ENCODE peak calls at places on chromosomes 2 and 18, in eight cellular contexts. P is RWPE1; X is upper lobe of right lung; F is neuronal stem cell; D is CD8-positive, alpha-beta memory T cell; L is ovary; E is WERI-Rb-1; V is keratinocyte. N is an unnamed sample.
A peak's percentile ranks its signal among the peaks of the same experiment; 100 is the strongest.

GRCh38 chr2:47004905-47005495 is 89.4 kb upstream of the MCFD2 start:
- DNase-seq in P (no peak), F (no peak), V (no peak), E (peak; percentile 95), L (no peak), X (no peak), D (no peak), N (no peak)

GRCh38 chr2:29495068-29495467 is 379.9 kb downstream of the CLIP4 start:
- DNase-seq in X (no peak), E (no peak), P (no peak), F (no peak), D (no peak), L (no peak), V (no peak), N (no peak)

GRCh38 chr2:202932425-202933138 is 20.5 kb downstream of the CARF start:
- DNase-seq in F (no peak), E (no peak), P (peak; percentile 60), X (no peak), D (no peak), V (no peak), L (no peak), N (no peak)

GRCh38 chr2:145626301-145626700 is 1106.4 kb upstream of the ZEB2 start:
- DNase-seq in P (no peak), E (no peak), L (no peak), F (no peak), D (no peak), X (no peak), V (no peak), N (no peak)

GRCh38 chr2:21333694-21334093 is 209.9 kb downstream of the TDRD15 start:
- DNase-seq in X (no peak), V (no peak), D (no peak), E (no peak), L (no peak), F (no peak), P (no peak), N (peak; percentile 8)

GRCh38 chr2:54041135-54041534 is 70.3 kb upstream of the PSME4 start:
- DNase-seq in E (no peak), V (no peak), D (no peak), L (no peak), F (no peak), P (no peak), X (no peak), N (peak; percentile 48)

GRCh38 chr2:2291500-2292260 is 39.4 kb downstream of the MYT1L start:
- DNase-seq in L (no peak), V (no peak), F (peak; percentile 49), D (no peak), E (peak; percentile 62), X (no peak), P (no peak), N (no peak)

GRCh38 chr2:144254342-144255235 is 265.3 kb downstream of the ZEB2 start:
- DNase-seq in F (no peak), E (no peak), P (no peak), L (no peak), D (no peak), X (no peak), V (no peak), N (no peak)

GRCh38 chr2:99974966-99975365 is 167.4 kb downstream of the AFF3 start:
- DNase-seq in X (no peak), L (no peak), D (no peak), F (no peak), E (no peak), V (no peak), P (no peak), N (no peak)

GRCh38 chr2:73020657-73021370 is 50.7 kb downstream of the SFXN5 start:
- DNase-seq in E (no peak), X (no peak), L (no peak), F (no peak), P (no peak), D (no peak), V (no peak), N (no peak)

GRCh38 chr2:207419331-207419730 is 110.4 kb upstream of the CREB1 start:
- DNase-seq in D (no peak), X (no peak), P (no peak), E (no peak), V (no peak), L (no peak), F (no peak), N (no peak)

GRCh38 chr2:236928353-236929153 is 157.1 kb upstream of the COPS8 start:
- DNase-seq in X (no peak), V (no peak), E (no peak), D (no peak), F (no peak), L (no peak), P (no peak), N (no peak)

GRCh38 chr2:167181134-167181533 is 292.9 kb downstream of the XIRP2 start:
- DNase-seq in V (no peak), X (no peak), D (no peak), F (no peak), L (no peak), E (no peak), P (peak; percentile 33), N (peak; percentile 16)

GRCh38 chr2:48531141-48531648 is 1.2 kb downstream of the STON1 start:
- DNase-seq in D (no peak), P (peak; percentile 51), E (peak; percentile 70), F (peak; percentile 42), L (no peak), X (no peak), V (peak; percentile 58), N (peak; percentile 75)

GRCh38 chr2:197827618-197828017 is 23.2 kb downstream of the PLCL1 start:
- DNase-seq in F (no peak), L (no peak), X (no peak), V (no peak), E (no peak), D (no peak), P (no peak), N (no peak)

GRCh38 chr2:236935656-236936445 is 149.8 kb upstream of the COPS8 start:
- DNase-seq in V (no peak), P (no peak), E (no peak), F (no peak), L (no peak), D (no peak), X (no peak), N (no peak)

GRCh38 chr18:70121842-70122241 is 83.6 kb downstream of the RTTN start:
- DNase-seq in E (no peak), D (no peak), V (no peak), X (no peak), P (no peak), L (no peak), F (no peak), N (no peak)

GRCh38 chr2:133841905-133842304 is 273.6 kb upstream of the NCKAP5 start:
- DNase-seq in E (no peak), F (no peak), L (no peak), P (peak; percentile 83), D (no peak), X (no peak), V (peak; percentile 62), N (peak; percentile 53)

GRCh38 chr18:24270937-24271380 is 126.7 kb downstream of the OSBPL1A start:
- DNase-seq in V (no peak), D (no peak), X (no peak), E (no peak), L (no peak), F (peak; percentile 32), P (peak; percentile 29), N (no peak)

GRCh38 chr2:100526868-100527267 is 35.9 kb upstream of the PDCL3 start:
- DNase-seq in P (no peak), F (no peak), X (no peak), E (no peak), D (no peak), V (no peak), L (no peak), N (no peak)

GRCh38 chr2:189943009-189943408 is 119.5 kb downstream of the MSTN start:
- DNase-seq in E (no peak), P (no peak), L (no peak), F (no peak), V (no peak), D (no peak), X (no peak), N (no peak)
- H3K27ac ChIP-seq in E (no peak overlapping the region), P (no peak overlapping the region), L (no peak overlapping the region), F (no peak overlapping the region), V (no peak overlapping the region), D (no peak overlapping the region), X (no peak overlapping the region), N (no peak overlapping the region)

GRCh38 chr2:70733428-70734185 is 34.4 kb downstream of the ADD2 start:
- DNase-seq in E (no peak), P (no peak), F (no peak), D (no peak), X (no peak), L (no peak), V (no peak), N (no peak)
- H3K27ac ChIP-seq in E (no peak overlapping the region), P (no peak overlapping the region), F (no peak overlapping the region), D (no peak overlapping the region), X (no peak overlapping the region), L (no peak overlapping the region), V (no peak overlapping the region), N (no peak overlapping the region)

GRCh38 chr2:60899230-60899891 is 18.0 kb downstream of the REL start:
- DNase-seq in X (no peak), E (no peak), D (no peak), V (no peak), L (no peak), P (no peak), F (no peak), N (no peak)

GRCh38 chr2:60898567-60898966 is 17.2 kb downstream of the REL start:
- DNase-seq in F (no peak), V (no peak), L (no peak), D (no peak), P (no peak), E (no peak), X (no peak), N (no peak)

DNA sequence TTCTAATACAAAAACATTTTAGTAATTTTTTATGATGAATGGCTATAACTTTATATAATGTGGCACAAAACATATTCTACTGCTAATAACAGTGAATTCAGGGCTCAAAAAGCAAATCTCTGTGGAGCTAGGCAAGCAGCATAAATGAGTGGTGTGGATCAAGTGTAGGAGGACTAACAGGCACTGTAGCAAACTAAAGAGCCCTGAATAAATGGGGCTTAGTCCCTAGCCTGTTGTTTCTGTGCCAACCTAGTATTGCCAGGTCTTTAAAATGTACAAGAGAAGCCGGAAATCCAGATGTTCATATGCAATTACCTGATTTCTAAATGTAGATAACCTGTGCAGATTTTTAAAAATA is 18.5 kb downstream of the REL start:
- DNase-seq in P (no peak), D (no peak), V (no peak), F (no peak), X (no peak), E (no peak), L (no peak), N (no peak)
- H3K27ac ChIP-seq in P (no peak overlapping the region), D (no peak overlapping the region), V (no peak overlapping the region), F (no peak overlapping the region), X (no peak overlapping the region), E (no peak overlapping the region), L (no peak overlapping the region), N (no peak overlapping the region)

DNA sequence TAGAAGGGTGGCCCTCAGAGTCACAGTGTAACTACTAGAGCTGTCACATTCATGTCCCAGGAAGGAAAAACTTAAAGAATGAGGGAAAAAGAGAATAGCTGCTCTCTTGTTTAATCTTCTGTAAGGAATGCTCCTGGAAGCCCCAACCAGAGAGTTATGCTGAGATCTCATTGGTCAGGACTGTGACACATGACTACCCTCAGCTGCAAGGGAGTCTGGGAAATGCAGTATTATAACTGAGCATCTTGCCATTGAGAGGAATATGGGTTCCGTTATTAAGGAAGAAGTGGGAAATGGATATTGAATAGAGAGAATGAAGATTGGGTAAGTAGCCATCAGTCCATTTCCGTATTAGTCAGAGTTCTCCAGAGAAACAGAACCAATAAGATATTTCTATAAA is 165.9 kb downstream of the ALPK2 start:
- DNase-seq in V (no peak), X (no peak), E (no peak), P (no peak), F (no peak), D (no peak), L (no peak), N (no peak)
- H3K27ac ChIP-seq in V (no peak overlapping the region), X (no peak overlapping the region), E (no peak overlapping the region), P (no peak overlapping the region), F (no peak overlapping the region), D (no peak overlapping the region), L (no peak overlapping the region), N (no peak overlapping the region)